ENCODE peak calls at places on chromosomes 6 and 20, in ten cellular contexts. O is pancreas; N is left ventricle myocardium superior; R is GM18507; L is BJ; P is NCI-H1930; I is NCI-H1105; H is KBM-7; Q is HTR-8/SVneo; Y is CD4-positive, alpha-beta memory T cell. D is an unnamed sample.

GRCh38 chr6:138987299-138987642 is 782 bp downstream of the REPS1 start:
- DNase-seq in I (no peak), R (peak), O (peak), Q (no peak), N (peak), L (no peak), H (no peak), Y (no peak), P (no peak), D (no peak)

GRCh38 chr6:169162968-169163903 is 90.4 kb downstream of the THBS2 start:
- DNase-seq in N (no peak), I (no peak), H (peak), R (no peak), Q (peak), L (peak), P (no peak), Y (no peak), O (no peak), D (no peak)

GRCh38 chr6:92911301-92911700 is 508.1 kb downstream of the EPHA7 start:
- DNase-seq in Y (no peak), Q (no peak), R (no peak), H (no peak), L (no peak), O (no peak), I (no peak), N (no peak), P (no peak), D (no peak)

GRCh38 chr6:79536615-79536968 is 638 bp downstream of the LCA5 start:
- DNase-seq in R (no peak), P (no peak), H (no peak), Q (no peak), O (no peak), N (peak), Y (no peak), I (no peak), L (no peak), D (no peak)

GRCh38 chr20:51326241-51326819 is 216.2 kb downstream of the NFATC2 start:
- DNase-seq in L (no peak), Y (no peak), R (no peak), P (peak), I (no peak), N (peak), H (peak), O (no peak), Q (peak), D (peak)

GRCh38 chr20:59580208-59580980 is 23.9 kb upstream of the PHACTR3 start:
- DNase-seq in L (peak), Y (no peak), I (no peak), Q (no peak), H (peak), R (no peak), N (no peak), P (no peak), O (no peak), D (no peak)

GRCh38 chr6:169722362-169723199 is 1.7 kb downstream of the PHF10 start:
- DNase-seq in I (peak), L (no peak), P (no peak), R (no peak), N (peak), Q (peak), O (peak), Y (no peak), H (peak), D (no peak)

GRCh38 chr6:82875573-82876185 is 190.0 kb downstream of the UBE3D start:
- DNase-seq in Y (no peak), R (no peak), O (no peak), L (peak), N (no peak), I (no peak), Q (peak), P (no peak), H (no peak), D (no peak)

GRCh38 chr6:81818778-81819491 is 66.5 kb upstream of the TENT5A start:
- DNase-seq in R (no peak), I (no peak), H (peak), L (no peak), Y (no peak), P (no peak), O (no peak), Q (no peak), N (no peak), D (no peak)

GRCh38 chr6:44084231-44085014 is 42.8 kb downstream of the MRPL14 start:
- DNase-seq in Y (no peak), O (no peak), P (no peak), N (no peak), L (no peak), R (no peak), I (no peak), H (no peak), Q (no peak), D (no peak)

GRCh38 chr20:51525241-51526104 is 17.0 kb downstream of the NFATC2 start:
- DNase-seq in Y (peak), R (no peak), O (no peak), P (no peak), N (peak), Q (no peak), I (no peak), L (no peak), H (peak), D (peak)

GRCh38 chr6:13190391-13190790 is 137.9 kb downstream of the TBC1D7 start:
- DNase-seq in L (no peak), N (no peak), R (no peak), P (no peak), Q (no peak), H (no peak), I (no peak), O (no peak), Y (no peak), D (no peak)

GRCh38 chr20:58081842-58082241 is 146.6 kb downstream of the ANKRD60 start:
- DNase-seq in Q (peak), L (peak), Y (no peak), N (no peak), H (no peak), R (no peak), O (no peak), I (no peak), P (no peak), D (no peak)

GRCh38 chr6:324729-325125 is 32.4 kb downstream of the DUSP22 start:
- DNase-seq in Y (no peak), L (no peak), R (no peak), N (no peak), Q (no peak), P (no peak), H (no peak), I (no peak), O (no peak), D (no peak)

GRCh38 chr6:112253842-112254816 is at the start of gene LAMA4:
- DNase-seq in Q (peak), L (no peak), P (no peak), I (peak), N (peak), Y (peak), R (no peak), H (no peak), O (peak), D (peak)

GRCh38 chr20:15638781-15639180 is 934.5 kb downstream of the KIF16B start:
- DNase-seq in Q (no peak), H (no peak), N (no peak), I (no peak), O (no peak), Y (no peak), L (no peak), R (no peak), P (no peak), D (no peak)

GRCh38 chr6:170290306-170291128 is at the start of gene DLL1:
- DNase-seq in O (peak), H (peak), R (no peak), P (peak), Y (no peak), Q (no peak), N (peak), L (no peak), I (peak), D (no peak)

GRCh38 chr6:27669798-27670301 is 196.9 kb upstream of the ZNF184 start:
- DNase-seq in N (no peak), L (no peak), I (no peak), Y (no peak), Q (no peak), R (no peak), P (no peak), O (no peak), H (no peak), D (no peak)

GRCh38 chr6:69816017-69816416 is 19.2 kb upstream of the LMBRD1 start:
- DNase-seq in H (no peak), P (no peak), O (no peak), I (no peak), Y (no peak), R (no peak), L (no peak), N (no peak), Q (no peak), D (no peak)

D was measured in effector memory CD8-positive, alpha-beta T cell.